ENCODE peak calls at places on chromosomes 13 and 19, in eight cellular contexts. One of them, this sample, is unnamed.

GRCh38 chr13:76741624-76742023 is 144.6 kb downstream of the KCTD12 start:
- DNase-seq in adipocyte: no peak
- DNase-seq in anterior cingulate cortex: no peak
- DNase-seq in tibial nerve: no peak
- DNase-seq in ELR: peak; percentile 43
- DNase-seq in glutamatergic neuron: no peak
- DNase-seq in hypothalamus: no peak
- DNase-seq in activated CD8-positive, alpha-beta memory T cell treated with anti-CD3 and anti-CD28 coated beads for 24 hours: no peak
- DNase-seq in this sample: no peak

GRCh38 chr19:13428352-13428751 is 77.9 kb downstream of the CACNA1A start:
- DNase-seq in anterior cingulate cortex: no peak
- DNase-seq in activated CD8-positive, alpha-beta memory T cell treated with anti-CD3 and anti-CD28 coated beads for 24 hours: no peak
- DNase-seq in adipocyte: peak; percentile 19
- DNase-seq in ELR: peak; percentile 56
- DNase-seq in tibial nerve: peak; percentile 4
- DNase-seq in hypothalamus: no peak
- DNase-seq in glutamatergic neuron: peak; percentile 44
- DNase-seq in this sample: no peak

GRCh38 chr19:18960370-18960769 is 19.4 kb upstream of the HOMER3 start:
- DNase-seq in hypothalamus: no peak
- DNase-seq in ELR: no peak
- DNase-seq in tibial nerve: no peak
- DNase-seq in glutamatergic neuron: no peak
- DNase-seq in activated CD8-positive, alpha-beta memory T cell treated with anti-CD3 and anti-CD28 coated beads for 24 hours: no peak
- DNase-seq in anterior cingulate cortex: no peak
- DNase-seq in adipocyte: no peak
- DNase-seq in this sample: no peak

GRCh38 chr13:22735381-22735995 is 445.3 kb upstream of the SGCG start:
- DNase-seq in glutamatergic neuron: no peak
- DNase-seq in activated CD8-positive, alpha-beta memory T cell treated with anti-CD3 and anti-CD28 coated beads for 24 hours: no peak
- DNase-seq in anterior cingulate cortex: no peak
- DNase-seq in hypothalamus: no peak
- DNase-seq in ELR: no peak
- DNase-seq in tibial nerve: no peak
- DNase-seq in adipocyte: no peak
- DNase-seq in this sample: no peak

GRCh38 chr13:50071399-50071798 is 56.2 kb downstream of the KCNRG start:
- DNase-seq in adipocyte: no peak
- DNase-seq in tibial nerve: no peak
- DNase-seq in glutamatergic neuron: peak; percentile 68
- DNase-seq in ELR: no peak
- DNase-seq in anterior cingulate cortex: no peak
- DNase-seq in hypothalamus: no peak
- DNase-seq in activated CD8-positive, alpha-beta memory T cell treated with anti-CD3 and anti-CD28 coated beads for 24 hours: no peak
- DNase-seq in this sample: no peak

GRCh38 chr13:29593605-29594297 is 1.7 kb downstream of the SLC7A1 start:
- DNase-seq in hypothalamus: no peak
- DNase-seq in tibial nerve: no peak
- DNase-seq in activated CD8-positive, alpha-beta memory T cell treated with anti-CD3 and anti-CD28 coated beads for 24 hours: no peak
- DNase-seq in anterior cingulate cortex: no peak
- DNase-seq in glutamatergic neuron: no peak
- DNase-seq in ELR: no peak
- DNase-seq in adipocyte: no peak
- DNase-seq in this sample: no peak

GRCh38 chr19:7386308-7386707 is 37.6 kb downstream of the ARHGEF18 start:
- DNase-seq in glutamatergic neuron: no peak
- DNase-seq in hypothalamus: no peak
- DNase-seq in anterior cingulate cortex: no peak
- DNase-seq in activated CD8-positive, alpha-beta memory T cell treated with anti-CD3 and anti-CD28 coated beads for 24 hours: no peak
- DNase-seq in ELR: peak; percentile 17
- DNase-seq in adipocyte: no peak
- DNase-seq in tibial nerve: no peak
- DNase-seq in this sample: no peak

GRCh38 chr19:3107658-3108057 is 13.5 kb downstream of the GNA11 start:
- DNase-seq in glutamatergic neuron: no peak
- DNase-seq in tibial nerve: no peak
- DNase-seq in hypothalamus: no peak
- DNase-seq in ELR: no peak
- DNase-seq in activated CD8-positive, alpha-beta memory T cell treated with anti-CD3 and anti-CD28 coated beads for 24 hours: no peak
- DNase-seq in adipocyte: no peak
- DNase-seq in anterior cingulate cortex: no peak
- DNase-seq in this sample: no peak

GRCh38 chr19:1904385-1905070 is 671 bp upstream of the ADAT3 start:
- DNase-seq in activated CD8-positive, alpha-beta memory T cell treated with anti-CD3 and anti-CD28 coated beads for 24 hours: no peak
- DNase-seq in tibial nerve: no peak
- DNase-seq in anterior cingulate cortex: peak; percentile 11
- DNase-seq in adipocyte: no peak
- DNase-seq in ELR: no peak
- DNase-seq in glutamatergic neuron: no peak
- DNase-seq in hypothalamus: no peak
- DNase-seq in this sample: no peak

GRCh38 chr19:44807652-44808462 is 1.0 kb upstream of the BCAM start:
- DNase-seq in anterior cingulate cortex: no peak
- DNase-seq in tibial nerve: peak; percentile 27
- DNase-seq in glutamatergic neuron: peak; percentile 69
- DNase-seq in activated CD8-positive, alpha-beta memory T cell treated with anti-CD3 and anti-CD28 coated beads for 24 hours: no peak
- DNase-seq in ELR: peak; percentile 58
- DNase-seq in hypothalamus: no peak
- DNase-seq in adipocyte: peak; percentile 67
- DNase-seq in this sample: no peak

GRCh38 chr13:73261739-73262216 is 203.0 kb downstream of the KLF5 start:
- DNase-seq in adipocyte: no peak
- DNase-seq in ELR: no peak
- DNase-seq in hypothalamus: no peak
- DNase-seq in activated CD8-positive, alpha-beta memory T cell treated with anti-CD3 and anti-CD28 coated beads for 24 hours: no peak
- DNase-seq in glutamatergic neuron: no peak
- DNase-seq in anterior cingulate cortex: no peak
- DNase-seq in tibial nerve: no peak
- DNase-seq in this sample: no peak

GRCh38 chr13:113110852-113111315 is 5.3 kb downstream of the F7 start:
- DNase-seq in hypothalamus: no peak
- DNase-seq in activated CD8-positive, alpha-beta memory T cell treated with anti-CD3 and anti-CD28 coated beads for 24 hours: peak; percentile 70
- DNase-seq in anterior cingulate cortex: no peak
- DNase-seq in glutamatergic neuron: peak; percentile 14
- DNase-seq in adipocyte: no peak
- DNase-seq in tibial nerve: no peak
- DNase-seq in ELR: no peak
- DNase-seq in this sample: no peak

GRCh38 chr13:81394605-81395004 is 1053.7 kb upstream of the SPRY2 start:
- DNase-seq in ELR: no peak
- DNase-seq in glutamatergic neuron: no peak
- DNase-seq in tibial nerve: no peak
- DNase-seq in hypothalamus: no peak
- DNase-seq in adipocyte: no peak
- DNase-seq in activated CD8-positive, alpha-beta memory T cell treated with anti-CD3 and anti-CD28 coated beads for 24 hours: no peak
- DNase-seq in anterior cingulate cortex: no peak
- DNase-seq in this sample: no peak

GRCh38 chr13:27636624-27637288 is 15.1 kb downstream of the POLR1D start:
- DNase-seq in tibial nerve: no peak
- DNase-seq in adipocyte: no peak
- DNase-seq in glutamatergic neuron: no peak
- DNase-seq in activated CD8-positive, alpha-beta memory T cell treated with anti-CD3 and anti-CD28 coated beads for 24 hours: no peak
- DNase-seq in ELR: no peak
- DNase-seq in anterior cingulate cortex: no peak
- DNase-seq in hypothalamus: no peak
- DNase-seq in this sample: no peak

GRCh38 chr19:13964776-13965175 is 12.5 kb downstream of the DCAF15 start:
- DNase-seq in anterior cingulate cortex: no peak
- DNase-seq in glutamatergic neuron: no peak
- DNase-seq in tibial nerve: no peak
- DNase-seq in activated CD8-positive, alpha-beta memory T cell treated with anti-CD3 and anti-CD28 coated beads for 24 hours: no peak
- DNase-seq in ELR: peak; percentile 70
- DNase-seq in adipocyte: peak; percentile 37
- DNase-seq in hypothalamus: no peak
- DNase-seq in this sample: no peak

GRCh38 chr19:30222428-30222873 is 149.7 kb upstream of the ZNF536 start:
- DNase-seq in adipocyte: no peak
- DNase-seq in glutamatergic neuron: peak; percentile 76
- DNase-seq in activated CD8-positive, alpha-beta memory T cell treated with anti-CD3 and anti-CD28 coated beads for 24 hours: no peak
- DNase-seq in hypothalamus: no peak
- DNase-seq in anterior cingulate cortex: no peak
- DNase-seq in tibial nerve: no peak
- DNase-seq in ELR: no peak
- DNase-seq in this sample: no peak

GRCh38 chr13:20360835-20361412 is 128.8 kb upstream of the GJB6 start:
- DNase-seq in anterior cingulate cortex: no peak
- DNase-seq in adipocyte: no peak
- DNase-seq in glutamatergic neuron: no peak
- DNase-seq in hypothalamus: no peak
- DNase-seq in activated CD8-positive, alpha-beta memory T cell treated with anti-CD3 and anti-CD28 coated beads for 24 hours: no peak
- DNase-seq in tibial nerve: no peak
- DNase-seq in ELR: peak; percentile 6
- DNase-seq in this sample: no peak

GRCh38 chr13:37453246-37453645 is 145.3 kb downstream of the POSTN start:
- DNase-seq in glutamatergic neuron: no peak
- DNase-seq in activated CD8-positive, alpha-beta memory T cell treated with anti-CD3 and anti-CD28 coated beads for 24 hours: no peak
- DNase-seq in hypothalamus: no peak
- DNase-seq in ELR: peak; percentile 33
- DNase-seq in tibial nerve: no peak
- DNase-seq in adipocyte: no peak
- DNase-seq in anterior cingulate cortex: no peak
- DNase-seq in this sample: no peak

GRCh38 chr13:80436571-80437169 is 95.7 kb upstream of the SPRY2 start:
- DNase-seq in tibial nerve: peak; percentile 25
- DNase-seq in anterior cingulate cortex: no peak
- DNase-seq in adipocyte: peak; percentile 47
- DNase-seq in glutamatergic neuron: no peak
- DNase-seq in activated CD8-positive, alpha-beta memory T cell treated with anti-CD3 and anti-CD28 coated beads for 24 hours: no peak
- DNase-seq in hypothalamus: no peak
- DNase-seq in ELR: peak; percentile 2
- DNase-seq in this sample: no peak

GRCh38 chr19:6238256-6238642 is 41.5 kb downstream of the MLLT1 start:
- DNase-seq in anterior cingulate cortex: no peak
- DNase-seq in tibial nerve: no peak
- DNase-seq in adipocyte: no peak
- DNase-seq in ELR: no peak
- DNase-seq in activated CD8-positive, alpha-beta memory T cell treated with anti-CD3 and anti-CD28 coated beads for 24 hours: no peak
- DNase-seq in hypothalamus: no peak
- DNase-seq in glutamatergic neuron: no peak
- DNase-seq in this sample: no peak

GRCh38 chr13:76148926-76149325 is 512.8 kb downstream of the LMO7 start:
- DNase-seq in tibial nerve: no peak
- DNase-seq in hypothalamus: no peak
- DNase-seq in glutamatergic neuron: no peak
- DNase-seq in anterior cingulate cortex: no peak
- DNase-seq in activated CD8-positive, alpha-beta memory T cell treated with anti-CD3 and anti-CD28 coated beads for 24 hours: no peak
- DNase-seq in adipocyte: peak; percentile 84
- DNase-seq in ELR: peak; percentile 65
- DNase-seq in this sample: no peak

GRCh38 chr19:10927691-10928562 is 512 bp downstream of the YIPF2 start:
- DNase-seq in tibial nerve: no peak
- DNase-seq in glutamatergic neuron: no peak
- DNase-seq in hypothalamus: no peak
- DNase-seq in anterior cingulate cortex: peak; percentile 5
- DNase-seq in ELR: no peak
- DNase-seq in adipocyte: peak; percentile 39
- DNase-seq in activated CD8-positive, alpha-beta memory T cell treated with anti-CD3 and anti-CD28 coated beads for 24 hours: no peak
- DNase-seq in this sample: no peak

GRCh38 chr19:35408284-35409171 is 37.7 kb downstream of the GPR42 start:
- DNase-seq in glutamatergic neuron: no peak
- DNase-seq in anterior cingulate cortex: no peak
- DNase-seq in hypothalamus: no peak
- DNase-seq in adipocyte: no peak
- DNase-seq in ELR: no peak
- DNase-seq in tibial nerve: no peak
- DNase-seq in activated CD8-positive, alpha-beta memory T cell treated with anti-CD3 and anti-CD28 coated beads for 24 hours: no peak
- DNase-seq in this sample: no peak

GRCh38 chr13:74570834-74571233 is 436.6 kb upstream of the KLF12 start:
- DNase-seq in tibial nerve: no peak
- DNase-seq in ELR: peak; percentile 42
- DNase-seq in anterior cingulate cortex: no peak
- DNase-seq in activated CD8-positive, alpha-beta memory T cell treated with anti-CD3 and anti-CD28 coated beads for 24 hours: no peak
- DNase-seq in adipocyte: peak; percentile 62
- DNase-seq in hypothalamus: no peak
- DNase-seq in glutamatergic neuron: no peak
- DNase-seq in this sample: no peak

GRCh38 chr19:9847087-9847671 is 12.1 kb downstream of the PIN1 start:
- DNase-seq in tibial nerve: no peak
- DNase-seq in ELR: peak; percentile 93
- DNase-seq in hypothalamus: peak; percentile 36
- DNase-seq in activated CD8-positive, alpha-beta memory T cell treated with anti-CD3 and anti-CD28 coated beads for 24 hours: peak; percentile 80
- DNase-seq in glutamatergic neuron: peak; percentile 78
- DNase-seq in anterior cingulate cortex: peak; percentile 29
- DNase-seq in adipocyte: peak; percentile 80
- DNase-seq in this sample: no peak